ENCODE peak calls at places on chromosomes 13 and 19, in seven cellular contexts. V is activated T-cell treated with anti-CD3 and anti-CD28 coated beads, Interleukin-2, amount 50 U/mL, for 72 hours; B is left ventricle myocardium inferior; K is ovary; J is HAP-1; C is AG08396; Y is RWPE1. Q is an unnamed sample.

GRCh38 chr13:47794963-47795362 is 206.1 kb downstream of the SUCLA2 start:
- DNase-seq in K (no peak), J (peak; percentile 21), Y (peak; percentile 27), C (peak; percentile 13), B (no peak), V (no peak), Q (no peak)

GRCh38 chr19:3832001-3832400 is 36.8 kb downstream of the ZFR2 start:
- DNase-seq in Y (no peak), J (no peak), K (no peak), B (no peak), V (no peak), C (no peak), Q (no peak)

GRCh38 chr13:97321101-97321500 is 99.0 kb downstream of the MBNL2 start:
- DNase-seq in B (no peak), C (no peak), Y (no peak), J (no peak), K (no peak), V (no peak), Q (no peak)

GRCh38 chr19:4567584-4568071 is 8.1 kb upstream of the SEMA6B start:
- DNase-seq in B (peak; percentile 69), Y (no peak), K (peak; percentile 62), C (peak; percentile 70), J (peak; percentile 87), V (peak; percentile 76), Q (peak; percentile 74)

GRCh38 chr19:19662344-19662743 is 1.1 kb downstream of the ATP13A1 start:
- DNase-seq in C (no peak), B (no peak), V (no peak), J (peak; percentile 8), Y (no peak), K (no peak), Q (no peak)

GRCh38 chr13:29464105-29464679 is 131.3 kb downstream of the SLC7A1 start:
- DNase-seq in J (no peak), C (no peak), K (no peak), V (no peak), Y (no peak), B (peak; percentile 29), Q (no peak)

GRCh38 chr13:66716502-66716901 is 513.6 kb downstream of the PCDH9 start:
- DNase-seq in C (no peak), V (no peak), J (no peak), Y (no peak), B (no peak), K (no peak), Q (no peak)

GRCh38 chr13:98143157-98143553 is 261 bp downstream of the FARP1 start:
- DNase-seq in C (no peak), Y (no peak), J (peak; percentile 74), K (no peak), B (peak; percentile 58), V (peak; percentile 2), Q (peak; percentile 48)

GRCh38 chr19:12723643-12724426 is at the start of gene TNPO2:
- DNase-seq in V (peak; percentile 72), C (peak; percentile 75), K (peak; percentile 55), J (peak; percentile 88), Y (peak; percentile 70), B (peak; percentile 47), Q (peak; percentile 80)

GRCh38 chr19:30135797-30136196 is 193.8 kb downstream of the URI1 start:
- DNase-seq in V (no peak), Y (no peak), J (no peak), C (no peak), K (no peak), B (no peak), Q (no peak)

GRCh38 chr19:3198901-3199700 is 13.4 kb downstream of the NCLN start:
- DNase-seq in B (no peak), V (no peak), Y (no peak), J (no peak), K (no peak), C (no peak), Q (no peak)

GRCh38 chr13:109479991-109480696 is 306.2 kb downstream of the IRS2 start:
- DNase-seq in B (no peak), K (no peak), V (no peak), C (no peak), Y (no peak), J (no peak), Q (peak; percentile 69)

GRCh38 chr19:1655131-1655981 is 2.9 kb upstream of the TCF3 start:
- DNase-seq in J (no peak), K (no peak), Y (no peak), V (no peak), B (no peak), C (no peak), Q (no peak)

GRCh38 chr13:68927387-68928026 is 1180.1 kb upstream of the ATXN8OS start:
- DNase-seq in J (peak; percentile 73), K (no peak), B (no peak), Y (peak; percentile 1), C (no peak), V (no peak), Q (peak; percentile 60)